ENCODE peak calls at places on chromosomes 11 and 22, in four cellular contexts. T is HepG2, D is K562, A is GM12878. X is an unnamed sample.

GRCh38 chr22:47154621-47155081 is 392.2 kb downstream of the TBC1D22A start:
- DNase-seq in T (no peak), D (no peak), A (no peak), X (no peak)

GRCh38 chr11:9002920-9003572 is 755 bp downstream of the NRIP3 start:
- DNase-seq in T (no peak), D (peak; percentile 32), A (no peak), X (no peak)

GRCh38 chr11:44574620-44575287 is 9.3 kb downstream of the CD82 start:
- DNase-seq in T (no peak), D (no peak), A (peak; percentile 66), X (no peak)

GRCh38 chr11:57269580-57270021 is 32.6 kb upstream of the APLNR start:
- DNase-seq in T (no peak), D (no peak), A (no peak), X (no peak)

GRCh38 chr11:94751216-94751612 is 16.9 kb upstream of the AMOTL1 start:
- DNase-seq in T (no peak), D (no peak), A (no peak), X (no peak)

GRCh38 chr11:3341298-3341697 is 37.6 kb downstream of the ZNF195 start:
- DNase-seq in T (peak; percentile 28), D (peak; percentile 82), A (no peak), X (no peak)

GRCh38 chr22:39233736-39234120 is 11.1 kb downstream of the PDGFB start:
- DNase-seq in T (no peak), D (no peak), A (no peak), X (no peak)

GRCh38 chr22:31520036-31520435 is 23.7 kb downstream of the SFI1 start:
- DNase-seq in T (no peak), D (no peak), A (no peak), X (no peak)

GRCh38 chr11:81222491-81222890 is 1511.2 kb downstream of the FAM181B start:
- DNase-seq in T (no peak), D (no peak), A (no peak), X (no peak)

GRCh38 chr22:38164578-38164953 is 17.1 kb downstream of the PLA2G6 start:
- DNase-seq in T (no peak), D (no peak), A (no peak), X (no peak)

GRCh38 chr11:77206264-77207018 is 78.4 kb downstream of the MYO7A start:
- DNase-seq in T (no peak), D (no peak), A (no peak), X (no peak)

GRCh38 chr11:72871089-72871488 is 56.9 kb downstream of the ATG16L2 start:
- DNase-seq in T (no peak), D (no peak), A (no peak), X (no peak)

GRCh38 chr11:32090774-32091370 is at the start of gene RCN1:
- DNase-seq in T (peak; percentile 13), D (peak; percentile 17), A (no peak), X (peak; percentile 57)

GRCh38 chr11:115047631-115048030 is 369.3 kb downstream of the NXPE2 start:
- DNase-seq in T (no peak), D (no peak), A (no peak), X (no peak)

GRCh38 chr22:43148581-43148980 is 2.8 kb upstream of the TSPO start:
- DNase-seq in T (no peak), D (no peak), A (no peak), X (no peak)

GRCh38 chr11:69311767-69312385 is 17.9 kb downstream of the MYEOV start:
- DNase-seq in T (no peak), D (no peak), A (no peak), X (no peak)

DNA sequence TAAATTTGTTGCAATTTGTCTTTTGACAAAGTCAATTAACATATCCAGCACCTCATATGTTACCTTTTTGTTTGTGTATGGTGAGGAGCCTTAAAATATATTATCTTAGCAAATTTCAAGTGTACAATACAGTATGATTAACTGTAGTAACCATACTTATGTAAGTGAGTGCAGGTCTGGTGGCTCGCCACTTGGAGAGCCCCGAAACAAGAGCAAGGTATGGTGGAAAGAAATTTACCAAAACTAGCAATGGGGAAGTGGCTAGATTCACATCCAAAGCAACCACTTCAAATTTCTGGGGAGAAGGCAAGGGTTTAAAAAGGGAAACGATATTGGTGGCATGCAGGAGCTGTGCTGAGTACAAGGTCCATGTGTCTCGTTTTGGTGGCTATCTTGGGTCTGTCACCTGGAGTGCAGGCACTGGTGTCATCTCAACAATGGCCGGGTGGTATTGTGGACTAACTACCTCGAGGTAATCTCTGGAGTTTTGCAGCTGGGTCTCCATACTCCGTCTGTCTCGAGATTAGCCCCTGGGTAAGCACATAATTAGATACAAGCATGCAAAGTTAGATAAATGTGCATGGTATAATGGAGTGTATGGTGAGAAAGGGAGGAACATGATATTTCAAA is 8.2 kb upstream of the FNBP4 start:
- DNase-seq in T (no peak), D (peak; percentile 30), A (no peak), X (no peak)
- TF ChIP-seq MYC in T (no peak), D (no peak), A (no peak), X (no peak)

GRCh38 chr22:19169002-19169946 is 9.3 kb downstream of the SLC25A1 start:
- DNase-seq in T (no peak), D (peak; percentile 79), A (no peak), X (no peak)
- H3K4me3 ChIP-seq in T (peak overlapping the region; percentile 98), D (peak overlapping the region; percentile 34), A (no peak overlapping the region), X (no peak overlapping the region)

GRCh38 chr22:27195104-27195503 is 537.7 kb downstream of the MIAT start:
- DNase-seq in T (no peak), D (no peak), A (no peak), X (no peak)
- TF ChIP-seq EP300 in T (no peak), D (no peak), A (no peak), X (no peak)

GRCh38 chr22:48607901-48608650 is 1219.6 kb downstream of the BRD1 start:
- DNase-seq in T (no peak), D (no peak), A (no peak), X (no peak)
- TF ChIP-seq MYC in T (no peak), D (no peak), A (no peak), X (no peak)

GRCh38 chr11:96313163-96313562 is 29.8 kb downstream of the MAML2 start:
- DNase-seq in T (no peak), D (no peak), A (no peak), X (no peak)

GRCh38 chr11:96310236-96310635 is 32.8 kb downstream of the MAML2 start:
- DNase-seq in T (no peak), D (no peak), A (no peak), X (no peak)

GRCh38 chr11:96309001-96309642 is 33.9 kb downstream of the MAML2 start:
- DNase-seq in T (no peak), D (no peak), A (no peak), X (no peak)

GRCh38 chr11:96309643-96310017 is 33.4 kb downstream of the MAML2 start:
- DNase-seq in T (no peak), D (peak; percentile 48), A (no peak), X (no peak)

DNA sequence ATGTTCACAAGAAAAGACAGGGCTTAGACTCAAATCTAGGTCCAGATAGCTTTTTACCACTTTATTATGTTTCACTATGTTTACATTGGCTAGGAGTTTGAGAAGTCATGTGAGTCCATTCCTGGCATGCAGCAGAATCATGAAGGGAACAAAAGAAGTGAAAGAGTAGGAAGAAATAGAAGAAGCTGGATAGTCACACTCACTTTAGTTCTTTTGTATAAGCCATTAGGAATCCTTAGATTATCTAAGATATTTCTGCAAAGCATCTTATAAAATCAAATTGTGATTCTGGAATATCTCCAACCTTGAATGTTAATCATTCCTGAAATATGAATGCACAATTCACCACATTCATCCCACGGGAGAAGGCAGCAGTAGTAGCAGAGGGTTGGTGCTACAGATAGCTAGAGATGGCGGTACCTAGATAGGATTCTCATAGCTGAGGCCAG is 31.9 kb downstream of the MAML2 start:
- DNase-seq in T (no peak), D (no peak), A (no peak), X (no peak)
- H3K4me3 ChIP-seq in T (no peak overlapping the region), D (no peak overlapping the region), A (no peak overlapping the region), X (no peak overlapping the region)

GRCh38 chr11:30489513-30489912 is 96.6 kb downstream of the MPPED2 start:
- DNase-seq in T (no peak), D (no peak), A (no peak), X (no peak)

GRCh38 chr11:30489076-30489475 is 97.1 kb downstream of the MPPED2 start:
- DNase-seq in T (no peak), D (no peak), A (no peak), X (no peak)

GRCh38 chr11:30485222-30485621 is 100.9 kb downstream of the MPPED2 start:
- DNase-seq in T (no peak), D (no peak), A (no peak), X (no peak)

GRCh38 chr11:30487200-30487898 is 98.8 kb downstream of the MPPED2 start:
- DNase-seq in T (no peak), D (no peak), A (no peak), X (no peak)

GRCh38 chr11:30488304-30488998 is 97.7 kb downstream of the MPPED2 start:
- DNase-seq in T (peak; percentile 93), D (no peak), A (no peak), X (peak; percentile 3)
- TF ChIP-seq EP300 in T (no peak), D (no peak), A (no peak), X (no peak)

GRCh38 chr22:27416553-27417427 is 384.8 kb downstream of the MN1 start:
- DNase-seq in T (no peak), D (no peak), A (no peak), X (peak; percentile 20)
- TF ChIP-seq MYC in T (no peak), D (no peak), A (no peak), X (no peak)

X was measured in A549.